ENCODE peak calls at places on chromosomes 16 and 17, in six cellular contexts. One of them, this sample, is unnamed.

GRCh38 chr16:27529962-27530361 is 19.8 kb downstream of the GTF3C1 start:
- DNase-seq in PC-3: peak; percentile 45
- DNase-seq in hepatocyte: no peak
- DNase-seq in lower lobe of right lung: no peak
- DNase-seq in breast epithelium: no peak
- DNase-seq in pancreas: no peak
- DNase-seq in this sample: no peak

GRCh38 chr17:37839196-37839978 is 84.8 kb upstream of the TBC1D3K start:
- DNase-seq in PC-3: no peak
- DNase-seq in lower lobe of right lung: no peak
- DNase-seq in breast epithelium: no peak
- DNase-seq in pancreas: no peak
- DNase-seq in hepatocyte: no peak
- DNase-seq in this sample: no peak

GRCh38 chr16:68367034-68367433 is 56.2 kb downstream of the PRMT7 start:
- DNase-seq in breast epithelium: no peak
- DNase-seq in hepatocyte: peak; percentile 60
- DNase-seq in lower lobe of right lung: no peak
- DNase-seq in pancreas: peak; percentile 33
- DNase-seq in PC-3: peak; percentile 35
- DNase-seq in this sample: no peak

GRCh38 chr17:63700528-63701441 is 860 bp upstream of the LIMD2 start:
- DNase-seq in breast epithelium: no peak
- DNase-seq in hepatocyte: peak; percentile 48
- DNase-seq in lower lobe of right lung: peak; percentile 67
- DNase-seq in PC-3: no peak
- DNase-seq in pancreas: no peak
- DNase-seq in this sample: no peak

GRCh38 chr16:3266873-3267537 is 10.6 kb upstream of the MEFV start:
- DNase-seq in pancreas: no peak
- DNase-seq in PC-3: peak; percentile 52
- DNase-seq in hepatocyte: peak; percentile 30
- DNase-seq in lower lobe of right lung: no peak
- DNase-seq in breast epithelium: no peak
- DNase-seq in this sample: no peak

GRCh38 chr17:39769974-39770587 is 32.3 kb downstream of the GRB7 start:
- DNase-seq in hepatocyte: peak; percentile 47
- DNase-seq in lower lobe of right lung: no peak
- DNase-seq in pancreas: no peak
- DNase-seq in breast epithelium: no peak
- DNase-seq in PC-3: peak; percentile 96
- DNase-seq in this sample: no peak

GRCh38 chr17:38619451-38619795 is 13.7 kb upstream of the SRCIN1 start:
- DNase-seq in pancreas: no peak
- DNase-seq in breast epithelium: no peak
- DNase-seq in lower lobe of right lung: no peak
- DNase-seq in hepatocyte: no peak
- DNase-seq in PC-3: no peak
- DNase-seq in this sample: no peak

GRCh38 chr16:9372934-9373890 is 281.8 kb downstream of the HAPSTR1 start:
- DNase-seq in pancreas: no peak
- DNase-seq in breast epithelium: no peak
- DNase-seq in PC-3: no peak
- DNase-seq in lower lobe of right lung: no peak
- DNase-seq in hepatocyte: no peak
- DNase-seq in this sample: no peak

GRCh38 chr16:50638816-50639670 is 42.1 kb downstream of the SNX20 start:
- DNase-seq in pancreas: no peak
- DNase-seq in breast epithelium: no peak
- DNase-seq in lower lobe of right lung: no peak
- DNase-seq in hepatocyte: no peak
- DNase-seq in PC-3: no peak
- DNase-seq in this sample: no peak

DNA sequence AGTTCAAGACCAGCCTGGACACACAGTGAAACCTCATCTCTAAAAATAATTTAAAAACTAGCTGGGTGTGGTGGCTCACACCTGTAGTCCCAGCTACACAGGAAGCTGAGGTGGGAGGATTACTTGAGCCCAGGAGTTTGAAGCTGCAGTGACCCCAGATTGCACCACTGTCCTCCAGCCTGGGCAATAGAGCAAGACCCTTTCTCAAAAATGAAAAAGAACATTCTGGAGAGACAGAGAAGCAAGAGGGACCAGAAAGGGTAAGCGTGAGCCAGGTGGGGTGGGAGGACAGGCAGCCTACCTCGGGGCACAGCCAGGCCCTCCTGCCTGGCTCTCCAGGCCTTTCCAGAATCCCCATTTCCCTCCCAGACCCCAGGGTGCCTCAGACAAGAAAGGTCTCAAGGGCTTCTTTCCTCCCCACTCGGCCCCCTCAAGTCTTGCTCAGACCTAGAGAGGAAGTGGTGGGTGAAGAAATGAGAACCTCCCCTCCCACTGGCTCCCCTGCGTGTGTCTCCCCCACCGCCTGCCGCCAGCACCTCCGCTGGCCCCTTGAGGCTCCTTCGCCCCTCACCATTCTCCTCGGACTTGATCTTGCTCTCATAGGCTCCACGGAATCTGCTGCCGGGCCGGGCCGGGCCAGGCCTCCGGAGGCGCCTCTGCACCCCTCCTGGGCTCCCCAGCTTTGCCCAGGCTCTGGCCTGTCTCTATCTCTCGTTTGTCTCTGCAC is 501 bp downstream of the C16orf54 start:
- DNase-seq in pancreas: no peak
- DNase-seq in PC-3: no peak
- DNase-seq in breast epithelium: no peak
- DNase-seq in lower lobe of right lung: peak; percentile 56
- DNase-seq in hepatocyte: no peak
- DNase-seq in this sample: no peak
- H3K4me3 ChIP-seq in pancreas: no peak overlapping the region
- H3K4me3 ChIP-seq in PC-3: no peak overlapping the region
- H3K4me3 ChIP-seq in breast epithelium: peak overlapping the region; percentile 37
- H3K4me3 ChIP-seq in lower lobe of right lung: peak overlapping the region; percentile 62
- H3K4me3 ChIP-seq in hepatocyte: no peak overlapping the region
- H3K4me3 ChIP-seq in this sample: peak overlapping the region; percentile 59

DNA sequence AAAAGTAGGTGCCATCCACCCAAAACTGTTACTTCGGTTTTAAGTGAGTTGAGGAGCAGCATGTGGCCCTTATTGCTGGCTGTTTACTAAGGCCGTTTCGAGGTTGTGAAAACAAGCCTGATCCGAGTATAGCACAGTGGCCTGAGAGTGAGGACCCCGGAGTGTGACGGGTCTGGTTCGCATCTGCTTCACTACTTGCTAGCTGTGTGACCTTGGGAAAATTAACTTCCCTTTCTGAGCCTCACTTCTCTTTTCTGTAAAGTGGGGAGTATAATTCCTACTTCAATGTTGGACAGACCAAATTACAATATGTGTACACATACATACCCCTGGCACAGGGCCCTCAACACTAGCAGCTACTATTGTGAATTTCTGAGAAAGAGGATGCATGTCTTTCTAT is 11.7 kb upstream of the HEATR6 start:
- DNase-seq in hepatocyte: no peak
- DNase-seq in breast epithelium: no peak
- DNase-seq in lower lobe of right lung: peak; percentile 27
- DNase-seq in PC-3: no peak
- DNase-seq in pancreas: no peak
- DNase-seq in this sample: no peak
- TF ChIP-seq CTCF in hepatocyte: no peak
- TF ChIP-seq CTCF in breast epithelium: no peak
- TF ChIP-seq CTCF in lower lobe of right lung: no peak
- TF ChIP-seq CTCF in PC-3: no peak
- TF ChIP-seq CTCF in pancreas: no peak
- TF ChIP-seq CTCF in this sample: no peak

GRCh38 chr17:29180788-29181160 is 576 bp upstream of the MYO18A start:
- DNase-seq in pancreas: no peak
- DNase-seq in hepatocyte: no peak
- DNase-seq in breast epithelium: no peak
- DNase-seq in PC-3: no peak
- DNase-seq in lower lobe of right lung: no peak
- DNase-seq in this sample: no peak
- H3K27ac ChIP-seq in pancreas: peak overlapping the region; percentile 88
- H3K27ac ChIP-seq in hepatocyte: peak overlapping the region; percentile 99
- H3K27ac ChIP-seq in breast epithelium: peak overlapping the region; percentile 88
- H3K27ac ChIP-seq in PC-3: no peak overlapping the region
- H3K27ac ChIP-seq in lower lobe of right lung: peak overlapping the region; percentile 77
- H3K27ac ChIP-seq in this sample: peak overlapping the region; percentile 99

GRCh38 chr17:3916013-3916696 is at the start of gene P2RX1:
- DNase-seq in hepatocyte: no peak
- DNase-seq in lower lobe of right lung: peak; percentile 76
- DNase-seq in PC-3: no peak
- DNase-seq in pancreas: no peak
- DNase-seq in breast epithelium: no peak
- DNase-seq in this sample: no peak
- H3K4me3 ChIP-seq in hepatocyte: no peak within 1 kb of the TSS
- H3K4me3 ChIP-seq in lower lobe of right lung: peak within 1 kb of the TSS; percentile 37
- H3K4me3 ChIP-seq in PC-3: no peak within 1 kb of the TSS
- H3K4me3 ChIP-seq in pancreas: no peak within 1 kb of the TSS
- H3K4me3 ChIP-seq in breast epithelium: no peak within 1 kb of the TSS
- H3K4me3 ChIP-seq in this sample: peak within 1 kb of the TSS; percentile 38

DNA sequence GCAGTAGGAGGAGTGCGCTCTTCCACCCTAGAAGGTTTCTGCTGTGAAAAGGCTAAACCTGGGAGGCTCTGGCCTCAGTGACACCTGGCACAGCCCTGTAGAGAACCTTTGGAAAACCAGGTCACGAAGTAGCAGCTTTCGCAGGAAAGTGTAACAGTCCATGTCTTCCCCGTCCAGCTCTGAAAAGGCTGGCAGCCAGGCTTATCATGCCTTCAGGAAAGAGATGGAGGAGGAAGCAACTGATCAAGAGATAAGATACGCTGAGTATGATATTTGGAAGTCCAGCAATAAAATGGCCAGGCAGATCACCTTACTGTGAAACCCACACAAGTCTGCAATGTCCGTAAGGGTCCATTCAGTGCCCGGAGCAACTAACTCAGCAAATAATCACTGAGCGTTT is 22.3 kb downstream of the TUBD1 start:
- DNase-seq in breast epithelium: no peak
- DNase-seq in PC-3: no peak
- DNase-seq in lower lobe of right lung: no peak
- DNase-seq in hepatocyte: no peak
- DNase-seq in pancreas: no peak
- DNase-seq in this sample: no peak
- TF ChIP-seq CTCF in breast epithelium: no peak
- TF ChIP-seq CTCF in PC-3: no peak
- TF ChIP-seq CTCF in lower lobe of right lung: no peak
- TF ChIP-seq CTCF in hepatocyte: no peak
- TF ChIP-seq CTCF in pancreas: no peak
- TF ChIP-seq CTCF in this sample: no peak